ENCODE peak calls at places on chromosome 3, in nine cellular contexts. N, J, M, I, K, Q, O, L and G are unnamed samples.

GRCh38 chr3:89335693-89336092 is 228.3 kb downstream of the EPHA3 start:
- DNase-seq in K (no peak), L (no peak), M (no peak), I (no peak), N (no peak), O (no peak), Q (no peak), J (no peak), G (no peak)

GRCh38 chr3:127162947-127163645 is 29.8 kb upstream of the PRR23E start:
- DNase-seq in I (no peak), L (no peak), J (peak; percentile 15), N (no peak), O (no peak), K (no peak), Q (no peak), M (no peak), G (no peak)

GRCh38 chr3:9224490-9224889 is 25.0 kb downstream of the SRGAP3 start:
- DNase-seq in O (no peak), M (no peak), J (no peak), N (no peak), I (no peak), L (no peak), Q (no peak), K (no peak), G (no peak)

GRCh38 chr3:152270145-152270870 is 1.6 kb downstream of the MBNL1 start:
- DNase-seq in J (no peak), L (no peak), I (no peak), N (no peak), O (no peak), Q (no peak), K (no peak), M (no peak), G (no peak)

GRCh38 chr3:111735271-111735758 is 123.8 kb upstream of the PHLDB2 start:
- DNase-seq in N (no peak), K (no peak), I (no peak), M (no peak), O (no peak), L (peak; percentile 89), Q (no peak), J (no peak), G (no peak)

GRCh38 chr3:164095949-164096348 is 982.3 kb downstream of the SI start:
- DNase-seq in J (no peak), N (no peak), M (no peak), K (no peak), I (no peak), O (no peak), L (no peak), Q (no peak), G (no peak)

GRCh38 chr3:195319060-195319459 is 48.1 kb upstream of the XXYLT1 start:
- DNase-seq in Q (no peak), N (no peak), J (no peak), M (no peak), O (no peak), L (peak; percentile 2), K (no peak), I (no peak), G (no peak)

GRCh38 chr3:24523988-24524727 is 29.5 kb upstream of the THRB start:
- DNase-seq in J (no peak), O (no peak), Q (no peak), N (no peak), L (no peak), I (no peak), M (no peak), K (no peak), G (no peak)

GRCh38 chr3:186247821-186248814 is 113.9 kb downstream of the DGKG start:
- DNase-seq in I (no peak), N (no peak), Q (peak; percentile 52), M (no peak), L (no peak), J (no peak), K (no peak), O (no peak), G (no peak)

GRCh38 chr3:141482250-141482937 is 4.4 kb upstream of the RASA2 start:
- DNase-seq in L (peak; percentile 87), K (no peak), J (no peak), M (no peak), O (no peak), N (no peak), Q (no peak), I (no peak), G (no peak)

GRCh38 chr3:46538803-46539442 is 27.2 kb downstream of the LRRC2 start:
- DNase-seq in N (peak; percentile 83), Q (peak; percentile 49), L (no peak), I (no peak), K (no peak), O (peak; percentile 43), M (peak; percentile 74), J (peak; percentile 57), G (no peak)

GRCh38 chr3:29601861-29602585 is 321.2 kb downstream of the RBMS3 start:
- DNase-seq in J (no peak), K (no peak), M (no peak), Q (no peak), O (no peak), I (no peak), L (no peak), N (no peak), G (no peak)

GRCh38 chr3:189363856-189364255 is 192.1 kb downstream of the TPRG1 start:
- DNase-seq in O (no peak), I (no peak), Q (no peak), N (no peak), L (no peak), J (no peak), K (no peak), M (no peak), G (no peak)

GRCh38 chr3:135878501-135878900 is 87.0 kb upstream of the PPP2R3A start:
- DNase-seq in L (no peak), N (no peak), K (no peak), Q (no peak), J (no peak), M (no peak), O (no peak), I (no peak), G (no peak)

GRCh38 chr3:108486910-108487309 is 23.5 kb downstream of the MYH15 start:
- DNase-seq in J (no peak), O (peak; percentile 9), Q (no peak), L (peak; percentile 30), N (no peak), M (no peak), I (no peak), K (no peak), G (no peak)

GRCh38 chr3:80227216-80227615 is 459.4 kb upstream of the ROBO1 start:
- DNase-seq in M (no peak), L (no peak), O (no peak), N (no peak), I (no peak), K (no peak), Q (no peak), J (no peak), G (no peak)

GRCh38 chr3:158794936-158795518 is 6.8 kb upstream of the MFSD1 start:
- DNase-seq in I (no peak), O (no peak), Q (no peak), N (no peak), J (no peak), K (no peak), M (no peak), L (peak; percentile 68), G (no peak)

DNA sequence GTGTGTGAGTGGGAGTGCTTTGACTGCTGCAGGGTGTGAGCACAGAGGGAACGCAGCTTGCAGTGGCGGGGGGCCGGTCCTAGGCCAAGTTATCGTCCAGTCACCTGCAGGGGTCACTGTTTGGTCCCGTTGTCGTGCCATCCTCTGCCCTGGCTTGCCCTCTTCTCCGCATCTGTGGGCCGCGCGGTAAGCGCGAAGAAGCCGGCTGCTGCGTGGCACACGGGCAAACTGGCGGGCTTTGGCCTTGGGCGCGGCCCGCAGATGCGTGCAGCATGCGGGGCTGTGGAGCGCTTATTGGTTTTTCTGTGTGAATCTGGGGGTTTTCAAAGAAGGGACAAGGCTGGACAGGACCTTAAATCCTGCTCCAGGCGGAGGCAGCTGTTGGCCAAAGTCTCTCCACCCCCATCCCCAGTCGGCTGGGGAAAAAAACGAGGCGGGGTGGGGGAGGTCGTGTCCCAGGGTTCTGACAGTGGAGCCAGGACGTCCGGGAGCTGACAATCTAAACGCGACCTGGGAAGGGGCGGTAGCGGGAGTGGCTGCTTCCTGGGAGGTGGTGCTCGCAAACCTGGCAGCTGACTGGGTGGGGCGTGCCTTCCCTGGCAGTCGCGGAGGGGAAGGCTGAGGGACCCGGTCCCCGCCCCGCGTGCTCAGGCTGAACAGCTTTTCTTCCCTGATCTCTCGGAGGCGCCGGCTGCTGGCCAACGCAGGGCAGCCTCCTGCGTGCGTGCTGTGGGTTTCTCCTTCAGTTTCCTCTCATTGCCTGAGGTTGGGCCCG is 39.7 kb upstream of the VEPH1 start:
- DNase-seq in I (peak; percentile 36), L (peak; percentile 68), N (peak; percentile 83), K (no peak), J (peak; percentile 69), M (peak; percentile 87), Q (peak; percentile 75), O (peak; percentile 77), G (no peak)
- TF ChIP-seq CTCF in I (peak; percentile 38), L (peak; percentile 40), N (no peak), K (no peak), J (no peak), M (no peak), Q (peak; percentile 8), O (no peak), G (no peak)

GRCh38 chr3:43353923-43354670 is 67.8 kb downstream of the SNRK start:
- DNase-seq in O (no peak), Q (no peak), N (no peak), J (no peak), M (no peak), L (no peak), I (no peak), K (no peak), G (no peak)
- H3K9me3 ChIP-seq in O (no peaks in the 10 kb centered on the region), Q (peaks cover 51% of the 10 kb centered on the region), N (peaks cover 24% of the 10 kb centered on the region), J (peaks cover 23% of the 10 kb centered on the region), M (peaks cover 44% of the 10 kb centered on the region), L (peaks cover 22% of the 10 kb centered on the region), I (peaks cover 16% of the 10 kb centered on the region), K (peaks cover 24% of the 10 kb centered on the region), G (peaks cover 9% of the 10 kb centered on the region)

DNA sequence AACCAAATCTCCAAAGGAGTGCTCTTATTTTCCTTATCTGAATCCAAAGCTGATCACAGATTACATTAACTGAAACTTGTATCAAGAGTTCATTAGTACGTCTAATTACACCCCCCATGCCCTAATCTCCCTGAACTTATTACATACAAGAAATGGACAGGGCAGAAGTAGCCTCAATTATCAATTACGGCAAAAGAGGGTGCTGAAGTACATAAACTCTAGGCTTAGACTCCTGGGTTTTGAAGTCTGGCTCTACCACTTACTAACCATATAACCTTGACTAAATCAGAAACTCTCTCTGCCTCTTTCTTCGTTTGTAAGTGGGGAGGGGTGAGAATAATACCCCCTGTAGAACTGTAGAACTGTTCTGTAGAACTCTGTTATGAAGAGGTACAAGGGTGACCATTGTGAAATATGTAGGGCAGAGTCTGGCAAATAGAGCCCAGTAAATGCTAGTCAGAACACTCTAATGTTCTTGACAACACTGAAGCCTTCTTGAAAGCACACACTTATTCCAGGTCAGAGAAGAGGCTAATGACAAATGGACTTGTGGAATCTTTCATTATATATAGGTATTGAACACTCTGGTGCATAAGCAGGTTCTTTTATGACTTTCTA is 19.6 kb upstream of the OR5K4 start:
- DNase-seq in Q (no peak), L (no peak), J (no peak), N (no peak), I (no peak), M (no peak), K (no peak), O (no peak), G (no peak)
- TF ChIP-seq CTCF in Q (no peak), L (no peak), J (peak; percentile 22), N (peak; percentile 20), I (peak; percentile 39), M (peak; percentile 7), K (no peak), O (no peak), G (no peak)

GRCh38 chr3:7456376-7456775 is 595.5 kb downstream of the GRM7 start:
- DNase-seq in N (no peak), Q (no peak), L (no peak), J (no peak), O (no peak), I (no peak), K (no peak), M (no peak), G (no peak)

GRCh38 chr3:7461202-7461825 is 600.4 kb downstream of the GRM7 start:
- DNase-seq in L (no peak), K (no peak), N (no peak), J (no peak), I (no peak), M (no peak), Q (no peak), O (no peak), G (no peak)
- H3K9me3 ChIP-seq in L (no peaks in the 10 kb centered on the region), K (no peaks in the 10 kb centered on the region), N (no peaks in the 10 kb centered on the region), J (no peaks in the 10 kb centered on the region), I (peaks cover 11% of the 10 kb centered on the region), M (no peaks in the 10 kb centered on the region), Q (no peaks in the 10 kb centered on the region), O (no peaks in the 10 kb centered on the region), G (no peaks in the 10 kb centered on the region)